ENCODE peak calls at places on chromosome 17, in seven cellular contexts. G, L, W, Y, Z, C and Q are unnamed samples.

GRCh38 chr17:58156839-58157803 is 8.9 kb downstream of the OR4D1 start:
- DNase-seq in G (no peak), L (peak; percentile 50), W (no peak), Y (no peak), Z (peak; percentile 14), C (no peak), Q (peak; percentile 12)

GRCh38 chr17:4064366-4064765 is 78.5 kb downstream of the ZZEF1 start:
- DNase-seq in G (no peak), L (no peak), W (no peak), Y (no peak), Z (no peak), C (no peak), Q (no peak)

GRCh38 chr17:50818266-50818665 is 17.1 kb upstream of the WFIKKN2 start:
- DNase-seq in G (no peak), L (no peak), W (no peak), Y (no peak), Z (no peak), C (no peak), Q (no peak)

GRCh38 chr17:9343513-9343912 is 232.1 kb downstream of the STX8 start:
- DNase-seq in G (no peak), L (no peak), W (no peak), Y (no peak), Z (peak; percentile 2), C (no peak), Q (no peak)

GRCh38 chr17:38602862-38603785 is 2.6 kb downstream of the SRCIN1 start:
- DNase-seq in G (no peak), L (no peak), W (no peak), Y (no peak), Z (no peak), C (no peak), Q (no peak)

GRCh38 chr17:76071497-76072148 is 694 bp downstream of the SRP68 start:
- DNase-seq in G (no peak), L (no peak), W (no peak), Y (no peak), Z (peak; percentile 33), C (no peak), Q (no peak)

GRCh38 chr17:59161477-59161876 is 5.9 kb downstream of the PRR11 start:
- DNase-seq in G (no peak), L (no peak), W (no peak), Y (no peak), Z (no peak), C (no peak), Q (no peak)

GRCh38 chr17:82287849-82288601 is 14.5 kb upstream of the CSNK1D start:
- DNase-seq in G (no peak), L (peak; percentile 99), W (no peak), Y (no peak), Z (peak; percentile 91), C (peak; percentile 90), Q (peak; percentile 90)

GRCh38 chr17:60398227-60398959 is 6.5 kb upstream of the USP32 start:
- DNase-seq in G (peak; percentile 71), L (no peak), W (no peak), Y (no peak), Z (peak; percentile 36), C (no peak), Q (no peak)

GRCh38 chr17:57766307-57766943 is 21.3 kb upstream of the CCDC182 start:
- DNase-seq in G (no peak), L (peak; percentile 65), W (no peak), Y (no peak), Z (no peak), C (no peak), Q (no peak)

GRCh38 chr17:64158411-64158810 is 28.5 kb upstream of the ERN1 start:
- DNase-seq in G (no peak), L (no peak), W (no peak), Y (no peak), Z (no peak), C (no peak), Q (no peak)

GRCh38 chr17:55644346-55644745 is 78.3 kb downstream of the TMEM100 start:
- DNase-seq in G (no peak), L (no peak), W (no peak), Y (no peak), Z (no peak), C (no peak), Q (no peak)

GRCh38 chr17:57284984-57285646 is 28.8 kb downstream of the MSI2 start:
- DNase-seq in G (peak; percentile 50), L (no peak), W (no peak), Y (no peak), Z (peak; percentile 75), C (no peak), Q (peak; percentile 30)

GRCh38 chr17:3889613-3890012 is 3.2 kb downstream of the CAMKK1 start:
- DNase-seq in G (no peak), L (no peak), W (no peak), Y (no peak), Z (no peak), C (no peak), Q (no peak)

GRCh38 chr17:50661795-50662391 is 27.2 kb downstream of the ABCC3 start:
- DNase-seq in G (no peak), L (peak; percentile 100), W (no peak), Y (no peak), Z (peak; percentile 91), C (peak; percentile 77), Q (peak; percentile 90)

GRCh38 chr17:39687546-39688474 is at the start of gene PGAP3:
- DNase-seq in G (peak; percentile 78), L (peak; percentile 96), W (peak; percentile 85), Y (peak; percentile 73), Z (peak; percentile 95), C (peak; percentile 89), Q (peak; percentile 86)

GRCh38 chr17:62876664-62877411 is 68.7 kb upstream of the MARCHF10 start:
- DNase-seq in G (no peak), L (no peak), W (no peak), Y (no peak), Z (no peak), C (no peak), Q (no peak)

GRCh38 chr17:1929896-1930750 is 95.0 kb downstream of the RTN4RL1 start:
- DNase-seq in G (no peak), L (no peak), W (no peak), Y (no peak), Z (no peak), C (no peak), Q (no peak)

GRCh38 chr17:80065478-80066170 is 29.2 kb downstream of the CCDC40 start:
- DNase-seq in G (no peak), L (no peak), W (no peak), Y (no peak), Z (no peak), C (no peak), Q (no peak)

GRCh38 chr17:4378626-4379025 is 12.2 kb upstream of the UBE2G1 start:
- DNase-seq in G (no peak), L (no peak), W (no peak), Y (no peak), Z (no peak), C (no peak), Q (no peak)

DNA sequence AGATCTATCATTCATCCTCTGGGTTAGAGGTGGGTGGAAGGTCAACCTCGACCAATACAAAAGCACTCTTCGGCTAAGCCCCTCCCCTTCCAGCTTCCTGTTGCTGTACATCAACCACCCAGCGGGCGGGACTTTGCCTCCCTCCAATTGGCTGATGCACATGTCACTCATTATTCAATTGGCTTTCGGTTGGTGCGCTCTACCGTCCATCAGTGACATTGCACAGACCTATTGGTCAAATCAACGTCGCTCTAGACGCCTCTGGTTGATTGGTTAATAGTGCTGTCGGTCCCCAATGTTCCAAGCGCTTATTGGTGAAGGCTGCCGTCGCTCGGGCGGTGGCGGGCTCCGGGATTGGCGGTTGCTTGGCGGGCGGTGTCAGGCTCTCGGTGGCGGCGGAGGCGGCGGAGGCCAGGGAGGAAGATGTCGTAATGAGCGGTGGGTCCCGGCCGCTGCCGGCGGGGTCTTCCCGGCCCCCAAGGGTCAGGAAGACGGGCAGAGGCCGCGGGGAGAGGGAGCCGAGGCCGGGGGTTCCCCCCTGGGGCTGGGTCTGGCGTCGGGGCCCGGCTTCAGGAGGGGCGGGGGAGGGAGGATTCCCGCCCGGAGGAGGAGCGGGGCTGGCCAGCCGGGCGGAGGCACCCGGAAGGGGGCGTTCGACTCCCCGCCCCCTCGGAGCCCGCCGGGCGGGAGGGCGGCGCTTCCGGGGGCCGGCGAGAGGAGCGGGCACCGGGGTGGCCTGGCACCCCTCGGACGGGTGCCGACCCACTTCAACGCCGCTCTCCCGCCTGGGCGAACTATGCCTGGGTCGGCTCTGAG is at the start of gene SP2:
- DNase-seq in G (peak; percentile 100), L (peak; percentile 100), W (peak; percentile 100), Y (peak; percentile 100), Z (peak; percentile 100), C (peak; percentile 99), Q (peak; percentile 100)
- TF ChIP-seq EP300 in G (no peak), L (no peak), W (no peak), Y (no peak), Z (no peak), C (no peak), Q (no peak)

DNA sequence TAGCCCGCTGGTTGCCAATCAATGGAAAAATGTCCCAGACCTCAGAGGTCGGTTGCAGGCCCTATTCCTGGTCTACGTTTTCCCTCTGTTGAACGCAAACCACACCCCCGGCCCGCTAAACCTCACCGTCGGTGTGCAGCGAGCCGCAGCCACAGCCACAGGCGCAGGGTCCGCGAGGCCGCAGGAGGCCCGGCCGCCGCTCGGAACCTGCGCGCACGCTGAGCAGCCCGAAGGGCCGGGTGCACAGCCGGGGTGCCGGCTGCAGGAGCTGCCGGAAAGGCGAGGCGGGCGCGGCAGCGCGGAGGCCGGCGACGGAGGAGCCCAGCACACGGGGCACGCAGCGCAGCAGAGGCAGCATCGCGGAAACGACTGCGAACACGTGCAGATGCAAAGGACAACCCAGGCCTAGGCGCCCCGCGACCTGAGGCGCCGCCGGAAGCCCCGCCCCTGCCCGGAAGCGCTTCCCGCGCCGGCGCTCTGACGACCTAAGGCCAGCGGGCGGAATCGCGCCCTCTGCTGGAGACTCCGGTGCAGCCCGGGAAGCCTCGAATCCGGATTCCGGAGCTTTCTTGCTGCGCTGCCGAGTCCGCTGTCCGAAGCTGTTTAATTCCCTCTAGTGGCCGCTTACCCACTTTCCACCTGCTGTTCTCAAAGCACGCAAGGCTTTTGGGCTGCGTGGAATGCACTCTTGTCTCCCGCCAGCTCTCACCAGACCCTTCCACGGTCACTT is at the start of gene C1QBP:
- DNase-seq in G (peak; percentile 71), L (peak; percentile 96), W (peak; percentile 88), Y (peak; percentile 80), Z (peak; percentile 94), C (peak; percentile 94), Q (peak; percentile 96)
- TF ChIP-seq EP300 in G (no peak), L (no peak), W (no peak), Y (peak; percentile 89), Z (no peak), C (no peak), Q (no peak)

DNA sequence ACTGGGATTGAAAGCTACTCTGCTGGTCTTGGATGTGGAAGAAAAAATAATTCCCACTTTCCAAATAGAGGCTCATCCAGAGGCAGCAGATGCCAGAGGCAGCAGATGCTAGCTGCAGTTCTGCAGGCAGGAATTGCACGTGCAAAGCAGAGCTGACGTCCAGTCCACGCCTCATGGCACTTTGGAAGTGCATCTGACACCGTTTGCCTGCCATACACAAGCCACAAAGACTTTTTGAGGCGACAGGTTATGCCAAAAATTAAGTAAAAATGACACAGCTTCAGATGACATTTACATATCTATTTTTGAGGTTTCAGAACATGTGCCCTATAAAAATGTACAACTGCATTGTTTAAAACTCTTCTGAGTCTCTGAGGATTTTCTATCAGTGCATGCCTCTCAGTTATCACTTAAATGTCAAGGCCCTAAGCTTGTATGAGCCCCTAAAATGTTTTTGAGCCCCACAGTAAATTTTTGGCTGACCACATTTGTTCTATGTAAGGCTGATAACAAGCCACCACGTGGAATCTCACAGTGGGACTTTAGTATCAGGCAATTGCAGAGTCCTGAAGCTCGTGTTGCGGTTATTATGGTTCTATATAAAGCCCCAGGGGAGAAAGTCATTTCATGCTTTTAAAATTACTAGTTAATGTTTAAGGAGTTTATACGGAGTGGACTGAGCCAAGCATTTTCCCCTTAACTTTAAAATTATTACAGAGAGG is 239.2 kb downstream of the PRKCA start:
- DNase-seq in G (peak; percentile 40), L (no peak), W (no peak), Y (no peak), Z (peak; percentile 65), C (no peak), Q (no peak)
- TF ChIP-seq EP300 in G (peak; percentile 55), L (no peak), W (no peak), Y (no peak), Z (no peak), C (no peak), Q (no peak)

GRCh38 chr17:78174332-78174869 is 6.0 kb downstream of the SYNGR2 start:
- DNase-seq in G (no peak), L (peak; percentile 56), W (no peak), Y (no peak), Z (no peak), C (peak; percentile 96), Q (peak; percentile 91)
- TF ChIP-seq EP300 in G (no peak), L (no peak), W (no peak), Y (no peak), Z (no peak), C (peak; percentile 14), Q (no peak)